ENCODE peak calls at places on chromosomes 11 and 22, in five cellular contexts. Z is stimulated activated CD4-positive, alpha-beta T cell treated with anti-CD3 and anti-CD28 coated beads, Interleukin-12 subunit alpha, Interleukin-12 subunit beta, amount 100 ng/mL, for 4 hours; D is left colon; T is lower leg skin; Q is AG04450. P is an unnamed sample.

GRCh38 chr11:108587109-108587508 is 6.5 kb downstream of the EXPH5 start:
- DNase-seq in D (no peak), Q (no peak), Z (no peak), T (no peak), P (no peak)

GRCh38 chr11:116037851-116038250 is 533.6 kb upstream of the CADM1 start:
- DNase-seq in T (no peak), D (no peak), Q (no peak), Z (no peak), P (no peak)

GRCh38 chr11:12842933-12843636 is 166.0 kb upstream of the RASSF10 start:
- DNase-seq in D (no peak), Q (no peak), T (no peak), Z (no peak), P (no peak)

GRCh38 chr11:48150213-48150612 is 66.4 kb upstream of the OR4B1 start:
- DNase-seq in T (no peak), Z (no peak), Q (no peak), D (peak; percentile 65), P (no peak)

GRCh38 chr22:44567846-44568493 is 69.9 kb upstream of the RTL6 start:
- DNase-seq in Q (no peak), Z (peak; percentile 51), D (no peak), T (peak; percentile 82), P (peak; percentile 25)

GRCh38 chr11:28448186-28448585 is 340.0 kb downstream of the METTL15 start:
- DNase-seq in Z (no peak), T (no peak), D (no peak), Q (no peak), P (no peak)

GRCh38 chr11:90698238-90698637 is 475.4 kb upstream of the CHORDC1 start:
- DNase-seq in D (no peak), Z (no peak), Q (no peak), T (no peak), P (no peak)

GRCh38 chr11:47308050-47308823 is 38.3 kb downstream of the MADD start:
- DNase-seq in Q (no peak), Z (no peak), T (peak; percentile 17), D (no peak), P (no peak)

GRCh38 chr11:27699926-27700350 is 317 bp downstream of the BDNF start:
- DNase-seq in T (peak; percentile 83), Z (no peak), D (no peak), Q (no peak), P (no peak)

GRCh38 chr11:110621826-110622225 is 90.4 kb downstream of the ARHGAP20 start:
- DNase-seq in Q (peak; percentile 16), D (no peak), T (no peak), Z (no peak), P (no peak)

GRCh38 chr22:40257979-40258378 is 80.3 kb downstream of the TNRC6B start:
- DNase-seq in D (no peak), Z (no peak), T (no peak), Q (no peak), P (no peak)

GRCh38 chr22:45212306-45212709 is 28.4 kb downstream of the KIAA0930 start:
- DNase-seq in Q (peak; percentile 70), D (peak; percentile 53), T (peak; percentile 95), Z (no peak), P (no peak)

GRCh38 chr11:106493751-106494150 is 416.3 kb downstream of the AASDHPPT start:
- DNase-seq in Q (no peak), Z (no peak), D (no peak), T (no peak), P (no peak)

GRCh38 chr11:72406536-72407507 is 27.5 kb downstream of the CLPB start:
- DNase-seq in D (no peak), Q (no peak), T (no peak), Z (no peak), P (no peak)

GRCh38 chr11:10432493-10432892 is 22.6 kb upstream of the AMPD3 start:
- DNase-seq in Q (no peak), D (no peak), Z (no peak), T (no peak), P (no peak)

GRCh38 chr11:74670171-74670570 is 61.1 kb downstream of the CHRDL2 start:
- DNase-seq in T (no peak), Q (no peak), D (no peak), Z (no peak), P (no peak)

GRCh38 chr11:101915811-101916291 is 471 bp downstream of the ANGPTL5 start:
- DNase-seq in D (no peak), T (no peak), Z (no peak), Q (no peak), P (no peak)

GRCh38 chr22:43173566-43173965 is 13.4 kb downstream of the TTLL12 start:
- DNase-seq in D (no peak), Q (no peak), Z (no peak), T (no peak), P (no peak)

GRCh38 chr11:123268118-123268517 is 73.1 kb upstream of the CLMP start:
- DNase-seq in Z (no peak), Q (no peak), T (no peak), D (no peak), P (no peak)

GRCh38 chr11:126790550-126790981 is 210.0 kb downstream of the KIRREL3 start:
- DNase-seq in D (no peak), Z (no peak), T (no peak), Q (peak; percentile 88), P (no peak)

GRCh38 chr22:50673231-50674126 is 856 bp downstream of the SHANK3 start:
- DNase-seq in T (no peak), Q (no peak), Z (no peak), D (no peak), P (no peak)

GRCh38 chr11:36328956-36329673 is 33.0 kb downstream of the PRR5L start:
- DNase-seq in Z (no peak), D (no peak), Q (no peak), T (no peak), P (no peak)

GRCh38 chr11:45713573-45713972 is 48.2 kb upstream of the CHST1 start:
- DNase-seq in T (no peak), Z (no peak), D (no peak), Q (no peak), P (no peak)

GRCh38 chr22:36227396-36227795 is 11.9 kb downstream of the APOL2 start:
- DNase-seq in Q (no peak), T (no peak), Z (no peak), D (no peak), P (no peak)

GRCh38 chr11:47233989-47234668 is 14.5 kb downstream of the ACP2 start:
- DNase-seq in Q (no peak), D (no peak), Z (no peak), T (peak; percentile 85), P (no peak)

GRCh38 chr11:129115652-129116585 is 76.2 kb downstream of the ARHGAP32 start:
- DNase-seq in Q (peak; percentile 52), T (no peak), D (no peak), Z (no peak), P (no peak)

GRCh38 chr11:44427432-44427831 is 117.5 kb upstream of the ALX4 start:
- DNase-seq in T (no peak), Q (no peak), Z (no peak), D (no peak), P (no peak)

GRCh38 chr11:111418436-111418787 is 39.3 kb upstream of the POU2AF1 start:
- DNase-seq in D (no peak), T (peak; percentile 39), Q (no peak), Z (no peak), P (no peak)

GRCh38 chr22:36156515-36157419 is 3.8 kb downstream of the APOL3 start:
- DNase-seq in Q (peak; percentile 16), T (peak; percentile 96), D (peak; percentile 72), Z (peak; percentile 71), P (peak; percentile 79)

GRCh38 chr11:77470971-77471370 is 2.9 kb downstream of the PAK1 start:
- DNase-seq in Z (no peak), Q (no peak), D (no peak), T (no peak), P (no peak)

GRCh38 chr22:37187891-37188761 is at the start of gene C1QTNF6:
- DNase-seq in Z (no peak), Q (no peak), T (no peak), D (peak; percentile 58), P (no peak)

GRCh38 chr11:94673353-94673752 is 94.8 kb upstream of the AMOTL1 start:
- DNase-seq in Z (no peak), D (no peak), T (no peak), Q (no peak), P (no peak)

GRCh38 chr11:71367756-71368155 is 80.4 kb downstream of the DHCR7 start:
- DNase-seq in D (no peak), Q (no peak), T (no peak), Z (no peak), P (no peak)

P was measured in T-helper 9 cell.